ENCODE peak calls at places on chromosome 3, in nine cellular contexts. U is HCT116, Z is A549, C is HepG2, I is HL-60, R is GM12878, K is GM23338, X is K562, E is SK-N-SH. J is an unnamed sample.

GRCh38 chr3:189961525-189962161 is 159.1 kb downstream of the P3H2 start:
- DNase-seq in U (peak), Z (peak), C (peak), I (peak), R (peak), K (peak), X (peak), E (peak), J (no peak)

GRCh38 chr3:188061133-188061532 is 92.8 kb upstream of the LPP start:
- DNase-seq in U (peak), Z (peak), C (peak), I (peak), R (no peak), K (peak), X (no peak), E (no peak), J (no peak)

GRCh38 chr3:126313580-126314304 is 43.5 kb downstream of the KLF15 start:
- DNase-seq in U (no peak), Z (no peak), C (no peak), I (no peak), R (no peak), K (no peak), X (no peak), E (no peak), J (no peak)

GRCh38 chr3:127637546-127637945 is 8.6 kb downstream of the PODXL2 start:
- DNase-seq in U (no peak), Z (no peak), C (no peak), I (no peak), R (no peak), K (no peak), X (peak), E (peak), J (no peak)

GRCh38 chr3:30659270-30660127 is 53.1 kb downstream of the TGFBR2 start:
- DNase-seq in U (peak), Z (peak), C (peak), I (no peak), R (no peak), K (no peak), X (no peak), E (no peak), J (peak)

GRCh38 chr3:58858126-58858525 is 191.6 kb upstream of the FAM3D start:
- DNase-seq in U (no peak), Z (no peak), C (no peak), I (no peak), R (no peak), K (no peak), X (no peak), E (no peak), J (no peak)

GRCh38 chr3:52046186-52046913 is 10.0 kb downstream of the DUSP7 start:
- DNase-seq in U (peak), Z (peak), C (no peak), I (no peak), R (no peak), K (no peak), X (no peak), E (peak), J (no peak)

GRCh38 chr3:30124435-30125390 is 481.7 kb upstream of the TGFBR2 start:
- DNase-seq in U (no peak), Z (no peak), C (no peak), I (no peak), R (no peak), K (peak), X (no peak), E (no peak), J (no peak)

GRCh38 chr3:21599890-21600289 is 151.1 kb downstream of the ZNF385D start:
- DNase-seq in U (no peak), Z (no peak), C (no peak), I (no peak), R (no peak), K (peak), X (no peak), E (no peak), J (no peak)

GRCh38 chr3:193052294-193052693 is 134.6 kb upstream of the MB21D2 start:
- DNase-seq in U (no peak), Z (no peak), C (no peak), I (no peak), R (no peak), K (no peak), X (no peak), E (no peak), J (no peak)

GRCh38 chr3:16124636-16125035 is 49.8 kb upstream of the GALNT15 start:
- DNase-seq in U (no peak), Z (no peak), C (no peak), I (no peak), R (no peak), K (no peak), X (no peak), E (no peak), J (no peak)

GRCh38 chr3:107816082-107816481 is 274.7 kb downstream of the CD47 start:
- DNase-seq in U (no peak), Z (no peak), C (no peak), I (no peak), R (no peak), K (no peak), X (no peak), E (no peak), J (no peak)

GRCh38 chr3:48268381-48268935 is 27.6 kb downstream of the ZNF589 start:
- DNase-seq in U (no peak), Z (no peak), C (no peak), I (no peak), R (peak), K (no peak), X (no peak), E (no peak), J (no peak)

GRCh38 chr3:119085070-119085439 is 50.4 kb upstream of the IGSF11 start:
- DNase-seq in U (peak), Z (no peak), C (no peak), I (no peak), R (no peak), K (peak), X (no peak), E (no peak), J (no peak)

GRCh38 chr3:60890226-60890625 is 361.0 kb downstream of the FHIT start:
- DNase-seq in U (no peak), Z (no peak), C (no peak), I (no peak), R (no peak), K (no peak), X (no peak), E (no peak), J (no peak)

GRCh38 chr3:170440346-170440745 is 21.7 kb downstream of the CLDN11 start:
- DNase-seq in U (no peak), Z (no peak), C (no peak), I (no peak), R (no peak), K (no peak), X (no peak), E (no peak), J (no peak)

GRCh38 chr3:185658504-185658912 is 72.4 kb downstream of the SENP2 start:
- DNase-seq in U (no peak), Z (peak), C (peak), I (no peak), R (no peak), K (no peak), X (no peak), E (no peak), J (peak)

GRCh38 chr3:41711656-41712055 is 250.2 kb downstream of the ULK4 start:
- DNase-seq in U (no peak), Z (no peak), C (no peak), I (no peak), R (peak), K (peak), X (no peak), E (no peak), J (no peak)

GRCh38 chr3:108595304-108595703 is 5.8 kb downstream of the DZIP3 start:
- DNase-seq in U (no peak), Z (no peak), C (no peak), I (no peak), R (no peak), K (no peak), X (no peak), E (no peak), J (no peak)

GRCh38 chr3:6416049-6416661 is 444.8 kb upstream of the GRM7 start:
- DNase-seq in U (no peak), Z (no peak), C (no peak), I (no peak), R (no peak), K (no peak), X (no peak), E (no peak), J (no peak)

GRCh38 chr3:30977592-30977991 is 83.1 kb upstream of the GADL1 start:
- DNase-seq in U (no peak), Z (no peak), C (no peak), I (no peak), R (no peak), K (no peak), X (no peak), E (no peak), J (no peak)

GRCh38 chr3:142180761-142181362 is 31.5 kb upstream of the TFDP2 start:
- DNase-seq in U (peak), Z (peak), C (peak), I (peak), R (no peak), K (peak), X (peak), E (peak), J (no peak)

GRCh38 chr3:114119776-114120175 is 59.1 kb downstream of the DRD3 start:
- DNase-seq in U (no peak), Z (no peak), C (no peak), I (no peak), R (no peak), K (no peak), X (no peak), E (no peak), J (no peak)

GRCh38 chr3:101085752-101086151 is 92.5 kb upstream of the ABI3BP start:
- DNase-seq in U (no peak), Z (no peak), C (no peak), I (no peak), R (no peak), K (no peak), X (no peak), E (no peak), J (no peak)

GRCh38 chr3:101095703-101096102 is 102.5 kb upstream of the ABI3BP start:
- DNase-seq in U (no peak), Z (no peak), C (no peak), I (no peak), R (no peak), K (no peak), X (no peak), E (no peak), J (no peak)

GRCh38 chr3:101091489-101091888 is 98.3 kb upstream of the ABI3BP start:
- DNase-seq in U (peak), Z (no peak), C (peak), I (no peak), R (no peak), K (peak), X (peak), E (no peak), J (no peak)
- H3K4me3 ChIP-seq in U (no peak), Z (no peak), C (no peak), I (no peak), R (no peak), K (no peak), X (no peak), E (no peak), J (no peak)

GRCh38 chr3:157958471-157958870 is 147.7 kb downstream of the SHOX2 start:
- DNase-seq in U (no peak), Z (no peak), C (no peak), I (no peak), R (no peak), K (peak), X (no peak), E (peak), J (no peak)

GRCh38 chr3:157961665-157962064 is 144.6 kb downstream of the SHOX2 start:
- DNase-seq in U (no peak), Z (no peak), C (no peak), I (no peak), R (no peak), K (no peak), X (no peak), E (no peak), J (no peak)

GRCh38 chr3:157953565-157953964 is 152.7 kb downstream of the SHOX2 start:
- DNase-seq in U (no peak), Z (no peak), C (no peak), I (no peak), R (no peak), K (no peak), X (no peak), E (no peak), J (no peak)

DNA sequence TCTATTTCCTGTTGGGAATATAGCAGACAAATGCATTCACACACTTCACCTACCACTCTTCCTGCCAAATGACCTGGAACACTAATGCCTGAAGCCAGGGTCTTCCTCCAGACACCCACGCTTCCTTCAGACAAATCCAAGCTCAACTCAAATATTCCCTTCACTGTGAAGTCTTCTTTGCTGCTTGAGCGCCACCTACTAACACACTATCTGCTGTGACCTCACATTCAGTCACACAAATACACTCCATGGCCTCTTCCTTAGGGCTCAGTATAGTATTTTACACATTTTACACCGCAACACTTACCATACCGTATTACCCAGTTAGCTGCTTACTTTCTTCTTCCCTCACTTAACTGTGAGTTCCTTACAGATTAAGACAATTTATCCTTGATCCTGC is 149.4 kb downstream of the SHOX2 start:
- DNase-seq in U (no peak), Z (no peak), C (no peak), I (no peak), R (no peak), K (peak), X (no peak), E (no peak), J (no peak)
- TF ChIP-seq REST in U (no peak), Z (no peak), C (no peak), I (no peak), R (no peak), K (no peak), X (no peak), E (no peak), J (no peak)

GRCh38 chr3:177554900-177555759 is 357.8 kb upstream of the TBL1XR1 start:
- DNase-seq in U (no peak), Z (no peak), C (no peak), I (no peak), R (no peak), K (peak), X (no peak), E (no peak), J (no peak)

GRCh38 chr3:177553586-177553985 is 356.3 kb upstream of the TBL1XR1 start:
- DNase-seq in U (no peak), Z (no peak), C (no peak), I (no peak), R (no peak), K (no peak), X (no peak), E (no peak), J (no peak)

GRCh38 chr3:177551431-177551836 is 354.2 kb upstream of the TBL1XR1 start:
- DNase-seq in U (no peak), Z (no peak), C (no peak), I (no peak), R (no peak), K (no peak), X (no peak), E (no peak), J (no peak)

GRCh38 chr3:177552051-177552450 is 354.8 kb upstream of the TBL1XR1 start:
- DNase-seq in U (no peak), Z (no peak), C (no peak), I (no peak), R (no peak), K (no peak), X (no peak), E (no peak), J (no peak)

GRCh38 chr3:177553012-177553411 is 355.7 kb upstream of the TBL1XR1 start:
- DNase-seq in U (no peak), Z (no peak), C (no peak), I (no peak), R (no peak), K (no peak), X (no peak), E (no peak), J (no peak)
- H3K4me3 ChIP-seq in U (no peak), Z (no peak), C (no peak), I (no peak), R (no peak), K (no peak), X (no peak), E (no peak), J (no peak)

GRCh38 chr3:62371735-62372591 is 1.4 kb downstream of the FEZF2 start:
- DNase-seq in U (no peak), Z (no peak), C (no peak), I (no peak), R (no peak), K (peak), X (no peak), E (peak), J (no peak)

GRCh38 chr3:62372621-62373041 is 719 bp downstream of the FEZF2 start:
- DNase-seq in U (no peak), Z (no peak), C (no peak), I (no peak), R (no peak), K (no peak), X (no peak), E (peak), J (no peak)

GRCh38 chr3:62369476-62369743 is 3.9 kb downstream of the FEZF2 start:
- DNase-seq in U (no peak), Z (no peak), C (no peak), I (no peak), R (no peak), K (no peak), X (no peak), E (no peak), J (no peak)

GRCh38 chr3:62370112-62371031 is 3.0 kb downstream of the FEZF2 start:
- DNase-seq in U (no peak), Z (no peak), C (no peak), I (no peak), R (no peak), K (peak), X (no peak), E (peak), J (no peak)

GRCh38 chr3:62371032-62371734 is 2.2 kb downstream of the FEZF2 start:
- DNase-seq in U (no peak), Z (no peak), C (no peak), I (no peak), R (no peak), K (peak), X (no peak), E (peak), J (no peak)
- TF ChIP-seq REST in U (no peak), Z (no peak), C (no peak), I (no peak), R (no peak), K (no peak), X (no peak), E (no peak), J (no peak)

DNA sequence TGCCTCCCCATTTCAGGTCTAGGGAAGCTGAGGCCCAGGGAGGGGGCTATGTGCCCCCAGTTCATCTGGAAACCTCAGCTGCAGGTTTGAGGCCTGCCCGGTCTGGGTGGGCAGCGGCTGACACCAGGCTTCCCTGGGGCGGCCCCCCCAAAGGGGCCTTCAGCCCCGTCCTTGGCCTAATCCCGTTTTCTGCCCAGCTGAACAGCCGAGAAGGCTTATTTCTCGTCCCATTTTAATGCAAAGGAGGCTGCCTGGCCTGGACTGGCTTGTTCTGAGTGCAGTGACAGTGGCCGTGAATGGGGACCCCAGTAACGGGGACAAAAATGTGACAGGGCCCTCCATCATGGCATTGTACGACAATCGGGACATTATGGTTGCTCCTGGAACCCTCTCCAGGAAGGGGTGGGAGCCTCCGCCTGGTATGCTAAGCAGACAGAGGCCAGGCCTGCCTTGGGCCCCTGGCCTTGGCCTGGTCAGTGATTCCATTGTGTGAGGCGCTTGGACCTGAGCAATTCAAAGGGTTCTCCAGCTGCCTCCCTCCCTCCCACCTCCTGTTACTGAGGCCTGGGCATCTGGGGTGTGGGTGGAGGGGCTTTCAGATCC is 93.9 kb downstream of the WNT7A start:
- DNase-seq in U (no peak), Z (no peak), C (no peak), I (no peak), R (no peak), K (no peak), X (no peak), E (no peak), J (no peak)
- H3K4me3 ChIP-seq in U (no peak), Z (no peak), C (no peak), I (no peak), R (no peak), K (no peak), X (no peak), E (no peak), J (no peak)

DNA sequence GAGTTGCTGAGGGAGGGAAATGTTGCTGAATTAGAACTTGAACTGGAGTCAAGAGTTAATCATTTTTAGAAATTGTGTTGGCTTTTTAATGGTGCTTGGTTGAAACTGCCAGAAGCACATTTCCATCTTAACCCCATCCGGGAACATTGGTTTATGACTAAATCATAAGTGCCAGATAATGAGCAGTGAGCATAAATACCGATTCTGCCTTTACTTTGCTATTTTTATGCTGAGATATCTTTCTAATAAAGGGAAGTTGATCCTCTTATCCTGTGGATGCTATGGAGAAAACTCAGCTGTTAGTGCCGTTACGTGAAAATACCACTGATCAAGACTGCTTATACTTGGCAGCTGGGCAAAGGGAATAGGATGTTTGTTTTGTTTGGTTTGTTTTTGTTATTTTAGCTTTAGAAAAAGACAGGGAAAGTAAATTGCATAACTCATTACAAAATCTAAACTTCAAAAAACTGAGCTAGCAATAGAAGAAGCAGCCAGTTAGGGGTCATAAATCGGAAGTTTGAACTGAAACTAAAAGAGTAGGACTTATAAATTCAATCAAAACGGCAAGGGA is 813.1 kb downstream of the NAALADL2 start:
- DNase-seq in U (no peak), Z (peak), C (no peak), I (no peak), R (no peak), K (no peak), X (no peak), E (peak), J (peak)
- TF ChIP-seq REST in U (no peak), Z (no peak), C (no peak), I (no peak), R (no peak), K (no peak), X (no peak), E (no peak), J (no peak)

GRCh38 chr3:160793853-160794252 is 37.8 kb downstream of the PPM1L start:
- DNase-seq in U (no peak), Z (no peak), C (no peak), I (no peak), R (no peak), K (no peak), X (no peak), E (no peak), J (no peak)

GRCh38 chr3:160792445-160793039 is 36.5 kb downstream of the PPM1L start:
- DNase-seq in U (no peak), Z (no peak), C (no peak), I (no peak), R (no peak), K (no peak), X (no peak), E (no peak), J (no peak)

GRCh38 chr3:160796089-160796812 is 40.2 kb downstream of the PPM1L start:
- DNase-seq in U (no peak), Z (no peak), C (no peak), I (no peak), R (no peak), K (no peak), X (no peak), E (no peak), J (no peak)

GRCh38 chr3:160797306-160797705 is 41.3 kb downstream of the PPM1L start:
- DNase-seq in U (no peak), Z (no peak), C (no peak), I (no peak), R (no peak), K (no peak), X (no peak), E (no peak), J (no peak)

DNA sequence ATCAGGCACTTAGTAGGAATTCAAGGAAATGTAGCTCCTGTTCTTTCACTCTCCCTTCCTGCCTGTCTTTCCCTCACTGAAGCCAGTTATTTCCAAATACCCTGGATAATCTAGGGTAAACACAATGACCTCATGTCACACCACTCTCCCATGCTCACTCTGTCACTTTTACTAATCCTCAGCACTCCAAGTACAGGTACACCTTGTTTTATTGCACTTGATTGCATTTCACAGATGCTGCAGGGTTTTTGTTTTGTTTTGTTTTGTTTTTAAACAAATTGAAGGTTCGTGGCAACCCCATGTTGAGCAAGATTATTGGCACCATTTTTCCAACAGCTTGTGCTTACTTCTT is 40.8 kb downstream of the PPM1L start:
- DNase-seq in U (no peak), Z (no peak), C (peak), I (no peak), R (no peak), K (no peak), X (no peak), E (no peak), J (no peak)
- H3K4me3 ChIP-seq in U (no peak), Z (no peak), C (no peak), I (no peak), R (no peak), K (no peak), X (no peak), E (no peak), J (no peak)

J was measured in Panc1.